ENCODE peak calls at places on chromosome 21, in ten cellular contexts. Q, J, Z, Y, R, V, S, P, N and A are unnamed samples. For H3K4me1, the result is how much of the 10 kb centered on the place peaks cover.

GRCh38 chr21:38542263-38542662 is 44.0 kb upstream of the ERG start:
- DNase-seq in Q (no peak), J (no peak), Z (no peak), Y (no peak), R (no peak), V (no peak), S (no peak), P (no peak), N (no peak), A (no peak)

GRCh38 chr21:34707876-34708325 is 39.1 kb downstream of the CLIC6 start:
- DNase-seq in Q (no peak), J (no peak), Z (no peak), Y (no peak), R (no peak), V (no peak), S (no peak), P (no peak), N (no peak), A (no peak)

GRCh38 chr21:43665879-43666278 is 6.5 kb downstream of the RRP1B start:
- DNase-seq in Q (no peak), J (no peak), Z (no peak), Y (no peak), R (no peak), V (no peak), S (no peak), P (no peak), N (no peak), A (no peak)

GRCh38 chr21:45499970-45500575 is 42.2 kb downstream of the SLC19A1 start:
- DNase-seq in Q (peak), J (peak), Z (no peak), Y (no peak), R (no peak), V (no peak), S (peak), P (no peak), N (no peak), A (peak)

GRCh38 chr21:37860416-37860815 is 55.8 kb downstream of the KCNJ6 start:
- DNase-seq in Q (no peak), J (no peak), Z (no peak), Y (no peak), R (no peak), V (no peak), S (no peak), P (no peak), N (no peak), A (no peak)

GRCh38 chr21:16330340-16331319 is 600.8 kb downstream of the USP25 start:
- DNase-seq in Q (no peak), J (no peak), Z (peak), Y (peak), R (no peak), V (peak), S (peak), P (peak), N (no peak), A (no peak)

GRCh38 chr21:20538039-20538658 is 460.1 kb upstream of the NCAM2 start:
- DNase-seq in Q (peak), J (no peak), Z (no peak), Y (no peak), R (peak), V (no peak), S (no peak), P (no peak), N (no peak), A (no peak)

GRCh38 chr21:36636439-36636838 is 62.5 kb upstream of the SIM2 start:
- DNase-seq in Q (no peak), J (no peak), Z (no peak), Y (no peak), R (no peak), V (no peak), S (no peak), P (no peak), N (no peak), A (no peak)

GRCh38 chr21:35593000-35593502 is 467.3 kb downstream of the SETD4 start:
- DNase-seq in Q (no peak), J (no peak), Z (no peak), Y (no peak), R (no peak), V (peak), S (no peak), P (no peak), N (no peak), A (no peak)

GRCh38 chr21:38631676-38632075 is 133.4 kb upstream of the ERG start:
- DNase-seq in Q (no peak), J (no peak), Z (no peak), Y (no peak), R (no peak), V (no peak), S (no peak), P (no peak), N (no peak), A (no peak)

GRCh38 chr21:16072692-16073091 is 342.9 kb downstream of the USP25 start:
- DNase-seq in Q (no peak), J (no peak), Z (peak), Y (no peak), R (no peak), V (peak), S (no peak), P (no peak), N (no peak), A (no peak)

GRCh38 chr21:25283720-25284119 is 323.6 kb downstream of the MRPL39 start:
- DNase-seq in Q (no peak), J (no peak), Z (no peak), Y (no peak), R (no peak), V (peak), S (no peak), P (no peak), N (no peak), A (no peak)

GRCh38 chr21:34520769-34521508 is 8.9 kb upstream of the KCNE1 start:
- DNase-seq in Q (no peak), J (no peak), Z (no peak), Y (no peak), R (no peak), V (no peak), S (no peak), P (no peak), N (no peak), A (no peak)

GRCh38 chr21:41953249-41953830 is 478 bp downstream of the C2CD2 start:
- DNase-seq in Q (peak), J (no peak), Z (no peak), Y (no peak), R (peak), V (no peak), S (no peak), P (peak), N (no peak), A (no peak)

GRCh38 chr21:41952568-41953248 is 1.1 kb downstream of the C2CD2 start:
- DNase-seq in Q (peak), J (no peak), Z (no peak), Y (peak), R (peak), V (peak), S (no peak), P (no peak), N (no peak), A (no peak)

GRCh38 chr21:41954654-41955499 is 1.1 kb upstream of the C2CD2 start:
- DNase-seq in Q (no peak), J (no peak), Z (no peak), Y (no peak), R (peak), V (no peak), S (no peak), P (no peak), N (no peak), A (no peak)

GRCh38 chr21:41955516-41955915 is 1.7 kb upstream of the C2CD2 start:
- DNase-seq in Q (no peak), J (no peak), Z (no peak), Y (no peak), R (peak), V (no peak), S (no peak), P (no peak), N (no peak), A (no peak)

GRCh38 chr21:41953831-41954653 is at the start of gene C2CD2:
- DNase-seq in Q (peak), J (peak), Z (peak), Y (peak), R (peak), V (peak), S (peak), P (peak), N (no peak), A (no peak)
- H3K4me1 ChIP-seq in Q (under half), J (under half), Z (under half), Y (under half), R (under half), V (under half), S (under half), P (under half), N (under half), A (under half)

GRCh38 chr21:26846036-26846931 is 1.1 kb upstream of the ADAMTS1 start:
- DNase-seq in Q (peak), J (peak), Z (peak), Y (peak), R (peak), V (peak), S (peak), P (peak), N (peak), A (no peak)
- TF ChIP-seq CTCF in Q (no peak), J (no peak), Z (no peak), Y (no peak), R (peak), V (peak), S (peak), P (no peak), N (no peak), A (no peak)

DNA sequence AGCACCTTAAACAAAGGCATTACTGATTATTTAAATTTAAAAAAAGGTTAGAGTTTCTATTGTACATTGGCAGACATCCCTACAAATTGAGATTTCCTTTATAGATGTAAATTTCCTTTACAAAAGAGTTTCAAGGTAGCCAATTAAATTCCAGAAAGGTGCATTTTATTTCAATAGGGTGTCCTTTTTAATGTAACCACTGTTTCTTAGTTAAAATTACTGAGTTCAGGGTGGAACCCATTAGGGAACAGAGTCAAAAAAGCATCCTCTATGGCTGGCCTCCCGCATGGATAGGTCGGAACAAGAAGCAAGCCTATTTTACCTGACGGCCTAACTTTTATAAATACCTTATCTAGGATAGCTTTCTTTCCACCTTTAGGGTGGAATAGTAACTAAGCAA is 24.4 kb downstream of the TCP10L start:
- DNase-seq in Q (no peak), J (no peak), Z (no peak), Y (no peak), R (no peak), V (no peak), S (no peak), P (no peak), N (no peak), A (no peak)
- H3K4me3 ChIP-seq in Q (no peak), J (no peak), Z (no peak), Y (no peak), R (no peak), V (no peak), S (no peak), P (no peak), N (no peak), A (no peak)

GRCh38 chr21:27586326-27586725 is 619.4 kb upstream of the ADAMTS5 start:
- DNase-seq in Q (no peak), J (no peak), Z (no peak), Y (no peak), R (no peak), V (no peak), S (no peak), P (no peak), N (no peak), A (no peak)
- H3K4me1 ChIP-seq in Q (under half), J (under half), Z (under half), Y (under half), R (under half), V (under half), S (under half), P (under half), N (under half), A (under half)

DNA sequence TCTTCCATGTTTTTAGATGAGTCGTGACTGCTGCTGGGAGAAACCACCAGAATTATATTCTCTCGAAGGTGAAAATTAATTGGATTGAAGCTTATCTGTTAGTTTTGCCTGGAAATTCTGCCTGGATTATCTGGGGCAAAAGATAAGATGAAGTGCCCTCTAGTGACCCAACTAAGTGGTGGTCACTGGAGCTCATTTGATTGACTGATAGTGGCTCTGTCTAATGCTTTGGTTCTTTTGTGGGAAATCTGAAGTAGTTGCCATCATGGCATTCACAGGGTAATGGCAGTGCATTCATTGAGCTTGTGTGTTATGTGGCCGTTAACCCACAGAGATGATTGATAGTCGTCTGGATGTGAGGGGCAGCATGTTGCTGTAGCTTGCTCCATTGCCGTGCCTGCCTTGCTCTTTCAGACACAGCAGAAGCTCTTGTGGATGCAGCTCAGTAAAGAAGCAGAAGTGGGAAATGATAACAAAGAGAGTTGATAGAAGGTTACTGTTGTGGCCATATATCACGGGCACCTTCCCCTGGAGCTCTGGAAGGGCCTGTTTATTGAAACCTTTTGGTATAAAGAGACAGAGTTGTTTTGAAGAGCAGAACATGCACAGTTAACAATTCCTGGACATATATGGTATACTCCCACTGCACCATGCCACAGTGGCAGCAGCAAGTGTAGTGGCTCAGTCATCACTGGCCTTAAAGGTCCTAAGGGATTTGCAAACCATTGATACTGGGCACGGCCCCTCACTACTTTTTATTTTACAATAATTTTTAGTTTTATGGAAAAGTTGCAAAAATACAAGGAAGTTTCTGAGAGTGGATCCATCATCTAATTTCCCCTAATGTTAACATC is 42.0 kb downstream of the CXADR start:
- DNase-seq in Q (no peak), J (no peak), Z (no peak), Y (no peak), R (no peak), V (peak), S (no peak), P (no peak), N (no peak), A (no peak)
- TF ChIP-seq CTCF in Q (no peak), J (peak), Z (peak), Y (peak), R (peak), V (peak), S (peak), P (no peak), N (no peak), A (peak)